ENCODE peak calls at places on chromosomes 1 and 21, in seven cellular contexts. One of them, this sample, is unnamed.

GRCh38 chr1:99573431-99574217 is 72.3 kb upstream of the PALMD start:
- DNase-seq in RWPE2: no peak
- DNase-seq in B cell: no peak
- DNase-seq in pancreas: no peak
- DNase-seq in AG08396: no peak
- DNase-seq in T-helper 9 cell: no peak
- DNase-seq in stimulated activated CD8-positive, alpha-beta memory T cell treated with anti-CD3 and anti-CD28 coated beads, Interleukin-4, amount 100 ng/mL, for 48 hours: no peak
- DNase-seq in this sample: no peak

GRCh38 chr21:36665806-36666205 is 33.1 kb upstream of the SIM2 start:
- DNase-seq in RWPE2: no peak
- DNase-seq in B cell: no peak
- DNase-seq in pancreas: no peak
- DNase-seq in AG08396: no peak
- DNase-seq in T-helper 9 cell: no peak
- DNase-seq in stimulated activated CD8-positive, alpha-beta memory T cell treated with anti-CD3 and anti-CD28 coated beads, Interleukin-4, amount 100 ng/mL, for 48 hours: no peak
- DNase-seq in this sample: no peak

GRCh38 chr1:242811092-242811840 is 286.8 kb upstream of the PLD5 start:
- DNase-seq in RWPE2: no peak
- DNase-seq in B cell: no peak
- DNase-seq in pancreas: no peak
- DNase-seq in AG08396: no peak
- DNase-seq in T-helper 9 cell: no peak
- DNase-seq in stimulated activated CD8-positive, alpha-beta memory T cell treated with anti-CD3 and anti-CD28 coated beads, Interleukin-4, amount 100 ng/mL, for 48 hours: no peak
- DNase-seq in this sample: no peak

GRCh38 chr1:170010443-170010842 is 64.1 kb downstream of the KIFAP3 start:
- DNase-seq in RWPE2: no peak
- DNase-seq in B cell: no peak
- DNase-seq in pancreas: no peak
- DNase-seq in AG08396: no peak
- DNase-seq in T-helper 9 cell: no peak
- DNase-seq in stimulated activated CD8-positive, alpha-beta memory T cell treated with anti-CD3 and anti-CD28 coated beads, Interleukin-4, amount 100 ng/mL, for 48 hours: no peak
- DNase-seq in this sample: no peak

GRCh38 chr21:42565206-42565810 is 51.7 kb downstream of the SLC37A1 start:
- DNase-seq in RWPE2: no peak
- DNase-seq in B cell: no peak
- DNase-seq in pancreas: peak; percentile 34
- DNase-seq in AG08396: no peak
- DNase-seq in T-helper 9 cell: no peak
- DNase-seq in stimulated activated CD8-positive, alpha-beta memory T cell treated with anti-CD3 and anti-CD28 coated beads, Interleukin-4, amount 100 ng/mL, for 48 hours: no peak
- DNase-seq in this sample: no peak

GRCh38 chr1:198686069-198686728 is 47.4 kb downstream of the PTPRC start:
- DNase-seq in RWPE2: no peak
- DNase-seq in B cell: no peak
- DNase-seq in pancreas: no peak
- DNase-seq in AG08396: no peak
- DNase-seq in T-helper 9 cell: no peak
- DNase-seq in stimulated activated CD8-positive, alpha-beta memory T cell treated with anti-CD3 and anti-CD28 coated beads, Interleukin-4, amount 100 ng/mL, for 48 hours: no peak
- DNase-seq in this sample: no peak

GRCh38 chr1:74689800-74690696 is 16.5 kb upstream of the ERICH3 start:
- DNase-seq in RWPE2: no peak
- DNase-seq in B cell: no peak
- DNase-seq in pancreas: no peak
- DNase-seq in AG08396: peak; percentile 35
- DNase-seq in T-helper 9 cell: peak; percentile 3
- DNase-seq in stimulated activated CD8-positive, alpha-beta memory T cell treated with anti-CD3 and anti-CD28 coated beads, Interleukin-4, amount 100 ng/mL, for 48 hours: peak; percentile 55
- DNase-seq in this sample: peak; percentile 69

GRCh38 chr1:8017495-8018310 is 8.4 kb downstream of the ERRFI1 start:
- DNase-seq in RWPE2: no peak
- DNase-seq in B cell: no peak
- DNase-seq in pancreas: no peak
- DNase-seq in AG08396: no peak
- DNase-seq in T-helper 9 cell: no peak
- DNase-seq in stimulated activated CD8-positive, alpha-beta memory T cell treated with anti-CD3 and anti-CD28 coated beads, Interleukin-4, amount 100 ng/mL, for 48 hours: no peak
- DNase-seq in this sample: peak; percentile 25

GRCh38 chr1:60227581-60228252 is 154.1 kb upstream of the C1orf87 start:
- DNase-seq in RWPE2: no peak
- DNase-seq in B cell: no peak
- DNase-seq in pancreas: no peak
- DNase-seq in AG08396: no peak
- DNase-seq in T-helper 9 cell: no peak
- DNase-seq in stimulated activated CD8-positive, alpha-beta memory T cell treated with anti-CD3 and anti-CD28 coated beads, Interleukin-4, amount 100 ng/mL, for 48 hours: no peak
- DNase-seq in this sample: no peak

GRCh38 chr1:5951846-5952410 is 40.3 kb downstream of the NPHP4 start:
- DNase-seq in RWPE2: no peak
- DNase-seq in B cell: no peak
- DNase-seq in pancreas: no peak
- DNase-seq in AG08396: no peak
- DNase-seq in T-helper 9 cell: no peak
- DNase-seq in stimulated activated CD8-positive, alpha-beta memory T cell treated with anti-CD3 and anti-CD28 coated beads, Interleukin-4, amount 100 ng/mL, for 48 hours: no peak
- DNase-seq in this sample: no peak

GRCh38 chr1:115172270-115172669 is 83.0 kb upstream of the TSPAN2 start:
- DNase-seq in RWPE2: no peak
- DNase-seq in B cell: no peak
- DNase-seq in pancreas: no peak
- DNase-seq in AG08396: no peak
- DNase-seq in T-helper 9 cell: no peak
- DNase-seq in stimulated activated CD8-positive, alpha-beta memory T cell treated with anti-CD3 and anti-CD28 coated beads, Interleukin-4, amount 100 ng/mL, for 48 hours: no peak
- DNase-seq in this sample: no peak

GRCh38 chr1:19374402-19374801 is 62.3 kb downstream of the SLC66A1 start:
- DNase-seq in RWPE2: no peak
- DNase-seq in B cell: no peak
- DNase-seq in pancreas: no peak
- DNase-seq in AG08396: no peak
- DNase-seq in T-helper 9 cell: no peak
- DNase-seq in stimulated activated CD8-positive, alpha-beta memory T cell treated with anti-CD3 and anti-CD28 coated beads, Interleukin-4, amount 100 ng/mL, for 48 hours: no peak
- DNase-seq in this sample: no peak

GRCh38 chr1:29465755-29466154 is 229.4 kb downstream of the PTPRU start:
- DNase-seq in RWPE2: no peak
- DNase-seq in B cell: no peak
- DNase-seq in pancreas: no peak
- DNase-seq in AG08396: peak; percentile 46
- DNase-seq in T-helper 9 cell: no peak
- DNase-seq in stimulated activated CD8-positive, alpha-beta memory T cell treated with anti-CD3 and anti-CD28 coated beads, Interleukin-4, amount 100 ng/mL, for 48 hours: no peak
- DNase-seq in this sample: no peak

GRCh38 chr21:28538987-28539622 is 453.6 kb downstream of the LTN1 start:
- DNase-seq in RWPE2: no peak
- DNase-seq in B cell: no peak
- DNase-seq in pancreas: no peak
- DNase-seq in AG08396: no peak
- DNase-seq in T-helper 9 cell: no peak
- DNase-seq in stimulated activated CD8-positive, alpha-beta memory T cell treated with anti-CD3 and anti-CD28 coated beads, Interleukin-4, amount 100 ng/mL, for 48 hours: no peak
- DNase-seq in this sample: no peak

GRCh38 chr1:171901245-171901644 is 59.9 kb downstream of the DNM3 start:
- DNase-seq in RWPE2: no peak
- DNase-seq in B cell: no peak
- DNase-seq in pancreas: no peak
- DNase-seq in AG08396: no peak
- DNase-seq in T-helper 9 cell: no peak
- DNase-seq in stimulated activated CD8-positive, alpha-beta memory T cell treated with anti-CD3 and anti-CD28 coated beads, Interleukin-4, amount 100 ng/mL, for 48 hours: no peak
- DNase-seq in this sample: no peak